ENCODE peak calls at places on chromosomes 6 and 20, in nine cellular contexts. Y, H, G, L, J, E, N, X and U are unnamed samples.

GRCh38 chr6:153872946-153873345 is 166.1 kb upstream of the OPRM1 start:
- DNase-seq in X (peak; percentile 51), J (no peak), Y (no peak), E (no peak), H (no peak), L (no peak), N (no peak), G (no peak), U (no peak)

GRCh38 chr6:26607434-26608230 is 10.9 kb downstream of the ABT1 start:
- DNase-seq in H (no peak), E (peak; percentile 58), J (peak; percentile 52), G (peak; percentile 75), X (peak; percentile 76), Y (peak; percentile 68), N (peak; percentile 68), L (no peak), U (peak; percentile 71)

GRCh38 chr6:68229566-68229965 is 405.5 kb upstream of the ADGRB3 start:
- DNase-seq in J (no peak), H (no peak), E (no peak), N (no peak), X (peak; percentile 34), Y (no peak), L (no peak), G (no peak), U (no peak)

GRCh38 chr6:33856655-33857054 is 52.9 kb upstream of the MLN start:
- DNase-seq in E (peak; percentile 71), L (no peak), H (peak; percentile 65), G (peak; percentile 82), Y (no peak), N (peak; percentile 78), X (peak; percentile 47), J (no peak), U (no peak)

GRCh38 chr20:43537921-43538854 is 20.6 kb upstream of the SGK2 start:
- DNase-seq in E (peak; percentile 18), X (peak; percentile 63), G (peak; percentile 29), H (peak; percentile 51), J (peak; percentile 71), Y (peak; percentile 22), N (no peak), L (no peak), U (peak; percentile 74)

GRCh38 chr20:10344953-10345352 is 89.1 kb downstream of the MKKS start:
- DNase-seq in J (no peak), L (no peak), N (no peak), E (no peak), Y (no peak), G (no peak), X (no peak), H (no peak), U (no peak)

GRCh38 chr20:21147593-21147992 is 21.7 kb downstream of the KIZ start:
- DNase-seq in H (no peak), Y (no peak), J (no peak), E (no peak), N (no peak), L (no peak), G (no peak), X (peak; percentile 66), U (no peak)

GRCh38 chr20:62764156-62764935 is 31.9 kb upstream of the MRGBP start:
- DNase-seq in E (no peak), G (no peak), X (peak; percentile 44), Y (no peak), N (no peak), H (no peak), J (no peak), L (peak; percentile 52), U (no peak)

GRCh38 chr6:123321020-123321419 is 315.7 kb downstream of the TRDN start:
- DNase-seq in L (no peak), H (no peak), E (no peak), Y (peak; percentile 83), G (no peak), J (no peak), X (no peak), N (no peak), U (no peak)

GRCh38 chr6:108616544-108616943 is 55.8 kb downstream of the FOXO3 start:
- DNase-seq in Y (no peak), E (no peak), J (no peak), N (no peak), X (no peak), H (no peak), G (no peak), L (no peak), U (no peak)

GRCh38 chr6:80341330-80341729 is 234.9 kb downstream of the BCKDHB start:
- DNase-seq in E (no peak), J (no peak), H (no peak), X (no peak), L (no peak), Y (no peak), N (no peak), G (no peak), U (no peak)

GRCh38 chr6:6678811-6679210 is 90.3 kb downstream of the LY86 start:
- DNase-seq in E (no peak), L (no peak), X (no peak), G (no peak), H (no peak), J (no peak), N (no peak), Y (no peak), U (no peak)

GRCh38 chr6:52612336-52613096 is 35.7 kb upstream of the TRAM2 start:
- DNase-seq in J (no peak), Y (no peak), G (no peak), H (no peak), E (no peak), L (no peak), N (no peak), X (peak; percentile 97), U (peak; percentile 53)

GRCh38 chr6:38847497-38847896 is 132.4 kb downstream of the DNAH8 start:
- DNase-seq in X (no peak), G (no peak), Y (no peak), H (no peak), J (no peak), E (no peak), N (no peak), L (no peak), U (no peak)

GRCh38 chr6:30828027-30828962 is 56.0 kb upstream of the DDR1 start:
- DNase-seq in N (peak; percentile 69), E (peak; percentile 66), L (peak; percentile 88), G (peak; percentile 81), X (peak; percentile 94), Y (peak; percentile 56), J (peak; percentile 95), H (peak; percentile 85), U (peak; percentile 80)

GRCh38 chr6:12010635-12011275 is 1.4 kb upstream of the HIVEP1 start:
- DNase-seq in E (no peak), G (no peak), X (peak; percentile 85), Y (peak; percentile 63), J (peak; percentile 64), N (no peak), H (peak; percentile 31), L (peak; percentile 83), U (peak; percentile 65)

GRCh38 chr20:31664696-31665354 is 27.1 kb downstream of the COX4I2 start:
- DNase-seq in J (no peak), Y (no peak), H (no peak), G (no peak), X (no peak), L (no peak), E (no peak), N (no peak), U (no peak)

GRCh38 chr6:160106010-160106409 is 15.6 kb upstream of the SLC22A1 start:
- DNase-seq in L (no peak), X (no peak), J (no peak), H (no peak), E (no peak), G (no peak), N (no peak), Y (no peak), U (no peak)

GRCh38 chr6:15713325-15713724 is 50.5 kb upstream of the DTNBP1 start:
- DNase-seq in X (no peak), N (no peak), H (no peak), J (no peak), L (no peak), G (no peak), E (no peak), Y (no peak), U (no peak)

GRCh38 chr6:31620586-31621319 is at the start of gene PRRC2A:
- DNase-seq in L (peak; percentile 95), X (no peak), H (peak; percentile 76), G (peak; percentile 84), J (peak; percentile 92), N (no peak), E (peak; percentile 71), Y (peak; percentile 82), U (peak; percentile 90)

GRCh38 chr6:149031545-149032317 is 284.9 kb downstream of the UST start:
- DNase-seq in E (peak; percentile 15), J (no peak), G (no peak), L (no peak), N (no peak), H (peak; percentile 46), Y (no peak), X (peak; percentile 99), U (peak; percentile 22)

GRCh38 chr6:128487746-128488145 is 32.7 kb downstream of the PTPRK start:
- DNase-seq in Y (no peak), G (no peak), H (no peak), X (peak; percentile 97), E (no peak), J (no peak), N (no peak), L (no peak), U (no peak)

GRCh38 chr6:27582928-27583725 is 110.2 kb upstream of the ZNF184 start:
- DNase-seq in Y (peak; percentile 18), X (peak; percentile 78), E (peak; percentile 21), J (peak; percentile 65), G (no peak), L (no peak), H (peak; percentile 63), N (no peak), U (peak; percentile 55)

GRCh38 chr6:105753184-105754097 is 332.7 kb upstream of the PRDM1 start:
- DNase-seq in G (no peak), J (no peak), L (no peak), E (no peak), N (no peak), X (no peak), H (no peak), Y (no peak), U (no peak)